ENCODE peak calls at places on chromosome 6, in four cellular contexts. One of them, this sample, is unnamed.

GRCh38 chr6:18551228-18551627 is 164.1 kb downstream of the RNF144B start:
- DNase-seq in endothelial cell: no peak
- DNase-seq in fibroblast of gingiva: peak
- DNase-seq in stimulated activated CD8-positive, alpha-beta memory T cell treated with anti-CD3 and anti-CD28 coated beads, Interleukin-4, amount 100 ng/mL, for 4 hours: no peak
- DNase-seq in this sample: no peak

GRCh38 chr6:47357827-47358226 is 48.1 kb upstream of the TNFRSF21 start:
- DNase-seq in endothelial cell: no peak
- DNase-seq in fibroblast of gingiva: no peak
- DNase-seq in stimulated activated CD8-positive, alpha-beta memory T cell treated with anti-CD3 and anti-CD28 coated beads, Interleukin-4, amount 100 ng/mL, for 4 hours: no peak
- DNase-seq in this sample: no peak

GRCh38 chr6:112004397-112005341 is 49.2 kb upstream of the CCN6 start:
- DNase-seq in endothelial cell: no peak
- DNase-seq in fibroblast of gingiva: peak
- DNase-seq in stimulated activated CD8-positive, alpha-beta memory T cell treated with anti-CD3 and anti-CD28 coated beads, Interleukin-4, amount 100 ng/mL, for 4 hours: no peak
- DNase-seq in this sample: no peak

GRCh38 chr6:131914234-131914633 is 36.9 kb downstream of the CCN2 start:
- DNase-seq in endothelial cell: no peak
- DNase-seq in fibroblast of gingiva: no peak
- DNase-seq in stimulated activated CD8-positive, alpha-beta memory T cell treated with anti-CD3 and anti-CD28 coated beads, Interleukin-4, amount 100 ng/mL, for 4 hours: no peak
- DNase-seq in this sample: no peak

GRCh38 chr6:155402656-155403304 is 52.9 kb downstream of the NOX3 start:
- DNase-seq in endothelial cell: no peak
- DNase-seq in fibroblast of gingiva: no peak
- DNase-seq in stimulated activated CD8-positive, alpha-beta memory T cell treated with anti-CD3 and anti-CD28 coated beads, Interleukin-4, amount 100 ng/mL, for 4 hours: no peak
- DNase-seq in this sample: no peak

GRCh38 chr6:6927437-6928361 is 180.1 kb upstream of the RREB1 start:
- DNase-seq in endothelial cell: no peak
- DNase-seq in fibroblast of gingiva: no peak
- DNase-seq in stimulated activated CD8-positive, alpha-beta memory T cell treated with anti-CD3 and anti-CD28 coated beads, Interleukin-4, amount 100 ng/mL, for 4 hours: no peak
- DNase-seq in this sample: no peak

GRCh38 chr6:44010411-44011349 is 116.6 kb downstream of the MRPL14 start:
- DNase-seq in endothelial cell: no peak
- DNase-seq in fibroblast of gingiva: peak
- DNase-seq in stimulated activated CD8-positive, alpha-beta memory T cell treated with anti-CD3 and anti-CD28 coated beads, Interleukin-4, amount 100 ng/mL, for 4 hours: no peak
- DNase-seq in this sample: no peak

GRCh38 chr6:18177566-18177965 is 22.3 kb downstream of the KDM1B start:
- DNase-seq in endothelial cell: no peak
- DNase-seq in fibroblast of gingiva: no peak
- DNase-seq in stimulated activated CD8-positive, alpha-beta memory T cell treated with anti-CD3 and anti-CD28 coated beads, Interleukin-4, amount 100 ng/mL, for 4 hours: no peak
- DNase-seq in this sample: no peak

GRCh38 chr6:158222066-158222465 is 53.9 kb downstream of the GTF2H5 start:
- DNase-seq in endothelial cell: no peak
- DNase-seq in fibroblast of gingiva: no peak
- DNase-seq in stimulated activated CD8-positive, alpha-beta memory T cell treated with anti-CD3 and anti-CD28 coated beads, Interleukin-4, amount 100 ng/mL, for 4 hours: no peak
- DNase-seq in this sample: no peak

GRCh38 chr6:20252311-20252710 is 40.0 kb upstream of the MBOAT1 start:
- DNase-seq in endothelial cell: no peak
- DNase-seq in fibroblast of gingiva: no peak
- DNase-seq in stimulated activated CD8-positive, alpha-beta memory T cell treated with anti-CD3 and anti-CD28 coated beads, Interleukin-4, amount 100 ng/mL, for 4 hours: no peak
- DNase-seq in this sample: no peak

GRCh38 chr6:84019171-84019570 is 14.4 kb upstream of the MRAP2 start:
- DNase-seq in endothelial cell: no peak
- DNase-seq in fibroblast of gingiva: no peak
- DNase-seq in stimulated activated CD8-positive, alpha-beta memory T cell treated with anti-CD3 and anti-CD28 coated beads, Interleukin-4, amount 100 ng/mL, for 4 hours: no peak
- DNase-seq in this sample: no peak

GRCh38 chr6:62390413-62390812 is 104.4 kb upstream of the KHDRBS2 start:
- DNase-seq in endothelial cell: no peak
- DNase-seq in fibroblast of gingiva: no peak
- DNase-seq in stimulated activated CD8-positive, alpha-beta memory T cell treated with anti-CD3 and anti-CD28 coated beads, Interleukin-4, amount 100 ng/mL, for 4 hours: no peak
- DNase-seq in this sample: no peak

GRCh38 chr6:7691675-7692452 is 34.0 kb upstream of the BMP6 start:
- DNase-seq in endothelial cell: no peak
- DNase-seq in fibroblast of gingiva: no peak
- DNase-seq in stimulated activated CD8-positive, alpha-beta memory T cell treated with anti-CD3 and anti-CD28 coated beads, Interleukin-4, amount 100 ng/mL, for 4 hours: no peak
- DNase-seq in this sample: no peak